ENCODE peak calls at places on chromosomes 12 and 14, in six cellular contexts. P is activated CD4-positive, alpha-beta T cell treated with anti-CD3 and anti-CD28 coated beads, Interleukin-2, amount 50 U/mL, for 4 hours; T is heart right ventricle; V is astrocyte of the spinal cord; R is iPS-NIHi11; B is memory B cell. D is an unnamed sample.

GRCh38 chr12:75665216-75665615 is 153.8 kb upstream of the KRR1 start:
- DNase-seq in P (no peak), T (no peak), V (no peak), R (no peak), B (no peak), D (peak; percentile 55)

GRCh38 chr14:74516451-74517155 is 23.0 kb downstream of the ISCA2 start:
- DNase-seq in P (no peak), T (no peak), V (peak; percentile 50), R (peak; percentile 72), B (no peak), D (peak; percentile 87)

GRCh38 chr12:75289678-75290200 is 40.4 kb downstream of the CAPS2 start:
- DNase-seq in P (no peak), T (no peak), V (peak; percentile 53), R (no peak), B (no peak), D (no peak)

GRCh38 chr12:96720363-96720705 is 186.7 kb upstream of the NEDD1 start:
- DNase-seq in P (no peak), T (no peak), V (no peak), R (peak; percentile 27), B (no peak), D (peak; percentile 2)

GRCh38 chr12:32811686-32812392 is 56.1 kb upstream of the YARS2 start:
- DNase-seq in P (no peak), T (no peak), V (no peak), R (no peak), B (no peak), D (no peak)

GRCh38 chr14:66662374-66662773 is 154.4 kb downstream of the GPHN start:
- DNase-seq in P (no peak), T (no peak), V (no peak), R (no peak), B (no peak), D (peak; percentile 54)

GRCh38 chr12:71438670-71439361 is 782 bp upstream of the LGR5 start:
- DNase-seq in P (no peak), T (no peak), V (peak; percentile 31), R (peak; percentile 17), B (no peak), D (peak; percentile 70)

GRCh38 chr14:31027847-31028246 is 1.7 kb upstream of the STRN3 start:
- DNase-seq in P (no peak), T (no peak), V (no peak), R (no peak), B (no peak), D (no peak)

GRCh38 chr12:118866346-118866745 is 115.0 kb upstream of the SRRM4 start:
- DNase-seq in P (no peak), T (no peak), V (no peak), R (peak; percentile 18), B (no peak), D (peak; percentile 31)

GRCh38 chr12:131832393-131833231 is 4.4 kb downstream of the MMP17 start:
- DNase-seq in P (no peak), T (peak; percentile 62), V (no peak), R (no peak), B (no peak), D (no peak)

GRCh38 chr12:110353211-110353965 is 50.1 kb downstream of the ANAPC7 start:
- DNase-seq in P (no peak), T (no peak), V (no peak), R (no peak), B (no peak), D (no peak)

GRCh38 chr12:6278439-6279255 is 31.8 kb upstream of the PLEKHG6 start:
- DNase-seq in P (peak; percentile 75), T (peak; percentile 88), V (peak; percentile 76), R (peak; percentile 92), B (peak; percentile 91), D (peak; percentile 85)

GRCh38 chr14:91752956-91753355 is 21.1 kb upstream of the CATSPERB start:
- DNase-seq in P (no peak), T (no peak), V (no peak), R (peak; percentile 12), B (no peak), D (no peak)

GRCh38 chr14:99628832-99629618 is 15.9 kb upstream of the HHIPL1 start:
- DNase-seq in P (peak; percentile 48), T (peak; percentile 79), V (peak; percentile 63), R (peak; percentile 96), B (peak; percentile 15), D (peak; percentile 77)

GRCh38 chr12:92210062-92210461 is 64.4 kb upstream of the BTG1 start:
- DNase-seq in P (no peak), T (no peak), V (no peak), R (no peak), B (no peak), D (no peak)

GRCh38 chr14:90375934-90376333 is 20.9 kb upstream of the CALM1 start:
- DNase-seq in P (no peak), T (no peak), V (no peak), R (no peak), B (no peak), D (no peak)

GRCh38 chr12:55929306-55929791 is 1.6 kb upstream of the DGKA start:
- DNase-seq in P (peak; percentile 77), T (peak; percentile 24), V (no peak), R (no peak), B (peak; percentile 64), D (no peak)

GRCh38 chr14:103836976-103837725 is 10.2 kb downstream of the PPP1R13B start:
- DNase-seq in P (no peak), T (no peak), V (no peak), R (no peak), B (no peak), D (no peak)

GRCh38 chr12:48924617-48925217 is 575 bp downstream of the FKBP11 start:
- DNase-seq in P (peak; percentile 79), T (peak; percentile 48), V (peak; percentile 51), R (peak; percentile 72), B (peak; percentile 72), D (peak; percentile 77)

GRCh38 chr12:39277416-39277815 is 165.5 kb downstream of the KIF21A start:
- DNase-seq in P (no peak), T (no peak), V (no peak), R (no peak), B (no peak), D (no peak)

GRCh38 chr14:103872492-103873113 is 25.2 kb upstream of the PPP1R13B start:
- DNase-seq in P (no peak), T (no peak), V (no peak), R (no peak), B (no peak), D (peak; percentile 68)

GRCh38 chr12:1590083-1590979 is 4.0 kb downstream of the FBXL14 start:
- DNase-seq in P (no peak), T (no peak), V (peak; percentile 63), R (peak; percentile 74), B (no peak), D (peak; percentile 91)

GRCh38 chr12:51832708-51833107 is 15.8 kb downstream of the FIGNL2 start:
- DNase-seq in P (no peak), T (no peak), V (no peak), R (no peak), B (no peak), D (no peak)

GRCh38 chr12:109766251-109766778 is 52.7 kb downstream of the FAM222A start:
- DNase-seq in P (no peak), T (no peak), V (no peak), R (no peak), B (no peak), D (peak; percentile 18)

GRCh38 chr14:92511472-92512247 is 1.9 kb upstream of the RIN3 start:
- DNase-seq in P (no peak), T (no peak), V (peak; percentile 97), R (peak; percentile 35), B (no peak), D (peak; percentile 93)

GRCh38 chr12:110230655-110231054 is 50.4 kb upstream of the ATP2A2 start:
- DNase-seq in P (no peak), T (no peak), V (no peak), R (no peak), B (no peak), D (no peak)

GRCh38 chr12:89319111-89319510 is 33.2 kb downstream of the DUSP6 start:
- DNase-seq in P (no peak), T (no peak), V (no peak), R (no peak), B (no peak), D (no peak)

GRCh38 chr14:21454843-21455550 is 926 bp downstream of the CHD8 start:
- DNase-seq in P (no peak), T (no peak), V (no peak), R (no peak), B (no peak), D (peak; percentile 30)

GRCh38 chr12:6757028-6757689 is 4.2 kb upstream of the MLF2 start:
- DNase-seq in P (no peak), T (no peak), V (no peak), R (no peak), B (no peak), D (no peak)

GRCh38 chr12:54416908-54417603 is 2.0 kb downstream of the ITGA5 start:
- DNase-seq in P (no peak), T (no peak), V (no peak), R (no peak), B (no peak), D (no peak)

GRCh38 chr14:34060747-34061050 is 109.8 kb upstream of the EGLN3 start:
- DNase-seq in P (no peak), T (no peak), V (no peak), R (no peak), B (no peak), D (peak; percentile 58)

GRCh38 chr14:63633801-63634200 is 7.9 kb downstream of the WDR89 start:
- DNase-seq in P (no peak), T (no peak), V (no peak), R (no peak), B (no peak), D (no peak)

GRCh38 chr14:70094106-70094505 is 94.6 kb downstream of the SLC8A3 start:
- DNase-seq in P (no peak), T (no peak), V (no peak), R (no peak), B (no peak), D (no peak)

D was measured in mesendoderm.